ENCODE peak calls at places on chromosomes 11 and 22, in five cellular contexts. R is Calu3, A is gastrocnemius medialis, U is amniotic stem cell, V is foreskin fibroblast. D is an unnamed sample.

GRCh38 chr11:116793476-116794096 is 1.9 kb upstream of the APOA5 start:
- DNase-seq in A (no peak), R (no peak), V (no peak), U (no peak), D (no peak)

GRCh38 chr22:35944458-35944857 is 84.2 kb downstream of the RBFOX2 start:
- DNase-seq in U (no peak), V (no peak), A (no peak), R (no peak), D (no peak)

GRCh38 chr11:78564889-78565467 is 9.7 kb downstream of the NARS2 start:
- DNase-seq in R (no peak), V (no peak), A (no peak), U (no peak), D (no peak)

GRCh38 chr22:37484115-37485005 is 1.8 kb downstream of the MFNG start:
- DNase-seq in R (no peak), V (no peak), A (peak; percentile 47), U (no peak), D (no peak)

GRCh38 chr11:2392241-2392959 is 8.2 kb upstream of the TSSC4 start:
- DNase-seq in V (no peak), U (no peak), A (no peak), R (no peak), D (no peak)

GRCh38 chr11:61153593-61154090 is 7.6 kb downstream of the VPS37C start:
- DNase-seq in U (peak; percentile 5), A (no peak), V (no peak), R (no peak), D (peak; percentile 60)

GRCh38 chr11:1138053-1138452 is 19.7 kb upstream of the MUC5AC start:
- DNase-seq in V (peak; percentile 34), A (no peak), R (no peak), U (no peak), D (peak; percentile 79)

GRCh38 chr11:93585758-93586157 is 42.6 kb upstream of the SMCO4 start:
- DNase-seq in A (no peak), R (peak; percentile 4), U (no peak), V (peak; percentile 52), D (peak; percentile 69)

GRCh38 chr11:31355131-31355530 is 14.4 kb downstream of the DCDC1 start:
- DNase-seq in V (no peak), A (peak; percentile 7), U (no peak), R (no peak), D (no peak)

GRCh38 chr22:38240734-38241252 is 32.0 kb downstream of the TMEM184B start:
- DNase-seq in V (no peak), A (peak; percentile 74), R (peak; percentile 74), U (peak; percentile 87), D (peak; percentile 94)

GRCh38 chr11:64853709-64854108 is 9.3 kb upstream of the CDC42BPG start:
- DNase-seq in U (no peak), V (no peak), A (no peak), R (no peak), D (no peak)